ENCODE peak calls at places on chromosomes 11 and 22, in five cellular contexts. One of them, this sample, is unnamed.

GRCh38 chr11:74007691-74008372 is 1.1 kb downstream of the UCP3 start:
- DNase-seq in tibial nerve: no peak
- DNase-seq in Peyer's patch: peak; percentile 37
- DNase-seq in HCT116: no peak
- DNase-seq in foreskin keratinocyte: no peak
- DNase-seq in this sample: no peak

GRCh38 chr11:120024046-120024445 is 113.9 kb downstream of the TRIM29 start:
- DNase-seq in tibial nerve: no peak
- DNase-seq in Peyer's patch: no peak
- DNase-seq in HCT116: no peak
- DNase-seq in foreskin keratinocyte: no peak
- DNase-seq in this sample: no peak

GRCh38 chr11:125402436-125402835 is 93.6 kb downstream of the FEZ1 start:
- DNase-seq in tibial nerve: no peak
- DNase-seq in Peyer's patch: no peak
- DNase-seq in HCT116: no peak
- DNase-seq in foreskin keratinocyte: no peak
- DNase-seq in this sample: peak; percentile 26

GRCh38 chr11:13143486-13144297 is 133.9 kb upstream of the BMAL1 start:
- DNase-seq in tibial nerve: no peak
- DNase-seq in Peyer's patch: peak; percentile 52
- DNase-seq in HCT116: no peak
- DNase-seq in foreskin keratinocyte: no peak
- DNase-seq in this sample: no peak

GRCh38 chr22:35587447-35587870 is 29.7 kb downstream of the MB start:
- DNase-seq in tibial nerve: no peak
- DNase-seq in Peyer's patch: no peak
- DNase-seq in HCT116: no peak
- DNase-seq in foreskin keratinocyte: no peak
- DNase-seq in this sample: no peak

GRCh38 chr11:127640822-127641485 is 640.4 kb upstream of the KIRREL3 start:
- DNase-seq in tibial nerve: no peak
- DNase-seq in Peyer's patch: no peak
- DNase-seq in HCT116: no peak
- DNase-seq in foreskin keratinocyte: peak; percentile 4
- DNase-seq in this sample: no peak

GRCh38 chr11:8168485-8169257 is at the start of gene RIC3:
- DNase-seq in tibial nerve: no peak
- DNase-seq in Peyer's patch: peak; percentile 63
- DNase-seq in HCT116: no peak
- DNase-seq in foreskin keratinocyte: no peak
- DNase-seq in this sample: no peak

GRCh38 chr11:134001101-134001500 is 44.3 kb upstream of the IGSF9B start:
- DNase-seq in tibial nerve: no peak
- DNase-seq in Peyer's patch: no peak
- DNase-seq in HCT116: no peak
- DNase-seq in foreskin keratinocyte: no peak
- DNase-seq in this sample: no peak

GRCh38 chr11:75184051-75184450 is 33.1 kb downstream of the SLCO2B1 start:
- DNase-seq in tibial nerve: no peak
- DNase-seq in Peyer's patch: no peak
- DNase-seq in HCT116: no peak
- DNase-seq in foreskin keratinocyte: no peak
- DNase-seq in this sample: no peak

GRCh38 chr11:69721061-69721460 is 17.2 kb upstream of the FGF19 start:
- DNase-seq in tibial nerve: no peak
- DNase-seq in Peyer's patch: no peak
- DNase-seq in HCT116: no peak
- DNase-seq in foreskin keratinocyte: no peak
- DNase-seq in this sample: no peak
- H3K27me3 ChIP-seq in tibial nerve: no peaks in the 10 kb centered on the region
- H3K27me3 ChIP-seq in Peyer's patch: no peaks in the 10 kb centered on the region
- H3K27me3 ChIP-seq in HCT116: no peaks in the 10 kb centered on the region
- H3K27me3 ChIP-seq in foreskin keratinocyte: peaks cover 63% of the 10 kb centered on the region
- H3K27me3 ChIP-seq in this sample: peaks cover 92% of the 10 kb centered on the region

GRCh38 chr11:59173080-59173963 is 1.4 kb downstream of the DTX4 start:
- DNase-seq in tibial nerve: no peak
- DNase-seq in Peyer's patch: peak; percentile 57
- DNase-seq in HCT116: no peak
- DNase-seq in foreskin keratinocyte: peak; percentile 40
- DNase-seq in this sample: peak; percentile 81

GRCh38 chr11:59174664-59175033 is 2.7 kb downstream of the DTX4 start:
- DNase-seq in tibial nerve: no peak
- DNase-seq in Peyer's patch: peak; percentile 82
- DNase-seq in HCT116: no peak
- DNase-seq in foreskin keratinocyte: peak; percentile 94
- DNase-seq in this sample: no peak

GRCh38 chr11:59173964-59174663 is 2.2 kb downstream of the DTX4 start:
- DNase-seq in tibial nerve: no peak
- DNase-seq in Peyer's patch: peak; percentile 85
- DNase-seq in HCT116: no peak
- DNase-seq in foreskin keratinocyte: peak; percentile 89
- DNase-seq in this sample: no peak

GRCh38 chr11:59172345-59173079 is 580 bp downstream of the DTX4 start:
- DNase-seq in tibial nerve: no peak
- DNase-seq in Peyer's patch: peak; percentile 80
- DNase-seq in HCT116: no peak
- DNase-seq in foreskin keratinocyte: no peak
- DNase-seq in this sample: no peak

GRCh38 chr11:59171508-59172322 is at the start of gene DTX4:
- DNase-seq in tibial nerve: peak; percentile 90
- DNase-seq in Peyer's patch: peak; percentile 97
- DNase-seq in HCT116: peak; percentile 84
- DNase-seq in foreskin keratinocyte: peak; percentile 78
- DNase-seq in this sample: peak; percentile 95
- H3K27ac ChIP-seq in tibial nerve: peak within 1 kb of the TSS; percentile 91
- H3K27ac ChIP-seq in Peyer's patch: peak within 1 kb of the TSS; percentile 95
- H3K27ac ChIP-seq in HCT116: no peak within 1 kb of the TSS
- H3K27ac ChIP-seq in foreskin keratinocyte: peak within 1 kb of the TSS; percentile 84
- H3K27ac ChIP-seq in this sample: peak within 1 kb of the TSS; percentile 53

DNA sequence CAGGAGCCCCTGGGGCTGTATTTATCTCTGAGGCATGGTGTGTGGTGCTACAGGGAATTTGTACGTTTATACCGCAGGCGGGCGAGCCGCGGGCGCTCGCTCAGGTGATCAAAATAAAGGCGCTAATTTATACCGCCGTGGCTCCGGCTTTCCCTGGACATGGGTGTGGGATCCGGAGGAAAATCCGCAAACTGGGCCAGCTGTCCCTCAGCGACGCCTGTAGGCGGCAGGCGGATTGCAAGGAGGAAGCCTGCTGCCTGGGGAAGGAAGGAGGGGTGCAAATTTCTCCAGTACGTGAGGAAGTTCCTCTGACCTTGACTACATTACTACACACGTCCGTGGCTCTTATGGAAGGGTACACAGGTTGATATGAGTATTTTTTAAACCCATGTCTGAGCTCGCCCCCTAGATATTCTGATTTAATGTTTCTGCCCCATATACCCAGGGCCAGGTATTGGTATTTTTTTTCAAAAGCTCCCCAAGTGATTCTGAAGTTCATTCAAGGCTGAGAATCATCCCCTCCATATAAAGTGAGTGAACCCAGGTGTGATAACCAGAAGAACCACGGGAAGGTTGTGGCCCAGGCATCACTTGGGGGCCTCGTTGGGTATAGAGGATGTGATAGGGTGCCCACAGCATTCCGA is 2.8 kb downstream of the MYOD1 start:
- DNase-seq in tibial nerve: no peak
- DNase-seq in Peyer's patch: no peak
- DNase-seq in HCT116: peak; percentile 41
- DNase-seq in foreskin keratinocyte: no peak
- DNase-seq in this sample: no peak
- H3K27me3 ChIP-seq in tibial nerve: no peaks in the 10 kb centered on the region
- H3K27me3 ChIP-seq in Peyer's patch: no peaks in the 10 kb centered on the region
- H3K27me3 ChIP-seq in HCT116: peaks cover 11% of the 10 kb centered on the region
- H3K27me3 ChIP-seq in foreskin keratinocyte: peaks cover 100% of the 10 kb centered on the region
- H3K27me3 ChIP-seq in this sample: peaks cover 84% of the 10 kb centered on the region

GRCh38 chr11:113240790-113241189 is 73.6 kb upstream of the TTC12 start:
- DNase-seq in tibial nerve: no peak
- DNase-seq in Peyer's patch: no peak
- DNase-seq in HCT116: no peak
- DNase-seq in foreskin keratinocyte: no peak
- DNase-seq in this sample: no peak

GRCh38 chr11:113240389-113240788 is 74.0 kb upstream of the TTC12 start:
- DNase-seq in tibial nerve: no peak
- DNase-seq in Peyer's patch: no peak
- DNase-seq in HCT116: no peak
- DNase-seq in foreskin keratinocyte: no peak
- DNase-seq in this sample: no peak

GRCh38 chr11:113241190-113242051 is 73.0 kb upstream of the TTC12 start:
- DNase-seq in tibial nerve: no peak
- DNase-seq in Peyer's patch: no peak
- DNase-seq in HCT116: no peak
- DNase-seq in foreskin keratinocyte: no peak
- DNase-seq in this sample: no peak

GRCh38 chr11:113242767-113243397 is 71.5 kb upstream of the TTC12 start:
- DNase-seq in tibial nerve: no peak
- DNase-seq in Peyer's patch: no peak
- DNase-seq in HCT116: no peak
- DNase-seq in foreskin keratinocyte: no peak
- DNase-seq in this sample: no peak

GRCh38 chr11:113242060-113242459 is 72.3 kb upstream of the TTC12 start:
- DNase-seq in tibial nerve: no peak
- DNase-seq in Peyer's patch: no peak
- DNase-seq in HCT116: no peak
- DNase-seq in foreskin keratinocyte: no peak
- DNase-seq in this sample: no peak
- H3K27ac ChIP-seq in tibial nerve: peak overlapping the region; percentile 79
- H3K27ac ChIP-seq in Peyer's patch: no peak overlapping the region
- H3K27ac ChIP-seq in HCT116: no peak overlapping the region
- H3K27ac ChIP-seq in foreskin keratinocyte: no peak overlapping the region
- H3K27ac ChIP-seq in this sample: peak overlapping the region; percentile 51

DNA sequence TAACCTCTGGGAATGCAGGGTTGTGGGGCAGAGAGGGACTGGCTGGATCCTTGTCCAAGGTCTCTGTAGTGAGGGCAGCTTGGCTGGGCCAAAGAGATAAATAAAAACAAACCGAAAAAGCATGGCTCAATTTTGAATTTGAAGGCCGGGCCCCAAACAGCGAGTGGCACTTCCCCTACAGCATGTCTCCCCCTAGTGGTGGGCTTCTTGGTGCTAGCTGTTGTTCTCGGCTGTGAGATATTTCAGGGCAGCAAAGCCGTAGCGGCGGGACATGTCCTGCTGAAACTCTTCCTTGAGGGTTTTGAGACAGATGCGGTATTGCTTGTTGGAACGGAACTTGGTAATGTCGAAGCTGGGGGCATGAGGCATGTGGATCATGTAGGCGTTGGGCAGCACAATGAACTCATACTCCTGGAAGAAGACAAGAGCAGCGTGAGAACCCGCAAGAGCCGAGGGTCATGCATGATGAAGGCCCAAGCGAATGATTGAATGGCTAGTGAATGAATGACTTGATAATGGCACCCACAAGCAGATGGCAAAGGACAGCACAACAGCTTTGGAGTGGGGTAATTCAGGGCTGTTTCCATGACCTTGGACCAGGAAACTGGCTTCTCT is 216.1 kb upstream of the SYN3 start:
- DNase-seq in tibial nerve: no peak
- DNase-seq in Peyer's patch: peak; percentile 73
- DNase-seq in HCT116: no peak
- DNase-seq in foreskin keratinocyte: peak; percentile 9
- DNase-seq in this sample: no peak
- H3K27me3 ChIP-seq in tibial nerve: no peaks in the 10 kb centered on the region
- H3K27me3 ChIP-seq in Peyer's patch: no peaks in the 10 kb centered on the region
- H3K27me3 ChIP-seq in HCT116: no peaks in the 10 kb centered on the region
- H3K27me3 ChIP-seq in foreskin keratinocyte: no peaks in the 10 kb centered on the region
- H3K27me3 ChIP-seq in this sample: no peaks in the 10 kb centered on the region

GRCh38 chr22:43151251-43152000 is at the start of gene TSPO:
- DNase-seq in tibial nerve: peak; percentile 70
- DNase-seq in Peyer's patch: peak; percentile 85
- DNase-seq in HCT116: no peak
- DNase-seq in foreskin keratinocyte: peak; percentile 33
- DNase-seq in this sample: peak; percentile 88

GRCh38 chr22:43153916-43154315 is 2.6 kb downstream of the TSPO start:
- DNase-seq in tibial nerve: no peak
- DNase-seq in Peyer's patch: no peak
- DNase-seq in HCT116: no peak
- DNase-seq in foreskin keratinocyte: no peak
- DNase-seq in this sample: no peak

GRCh38 chr22:43152001-43152354 is 619 bp downstream of the TSPO start:
- DNase-seq in tibial nerve: no peak
- DNase-seq in Peyer's patch: no peak
- DNase-seq in HCT116: no peak
- DNase-seq in foreskin keratinocyte: peak; percentile 35
- DNase-seq in this sample: peak; percentile 73

GRCh38 chr22:43150731-43151206 is 590 bp upstream of the TSPO start:
- DNase-seq in tibial nerve: no peak
- DNase-seq in Peyer's patch: no peak
- DNase-seq in HCT116: no peak
- DNase-seq in foreskin keratinocyte: no peak
- DNase-seq in this sample: peak; percentile 70

DNA sequence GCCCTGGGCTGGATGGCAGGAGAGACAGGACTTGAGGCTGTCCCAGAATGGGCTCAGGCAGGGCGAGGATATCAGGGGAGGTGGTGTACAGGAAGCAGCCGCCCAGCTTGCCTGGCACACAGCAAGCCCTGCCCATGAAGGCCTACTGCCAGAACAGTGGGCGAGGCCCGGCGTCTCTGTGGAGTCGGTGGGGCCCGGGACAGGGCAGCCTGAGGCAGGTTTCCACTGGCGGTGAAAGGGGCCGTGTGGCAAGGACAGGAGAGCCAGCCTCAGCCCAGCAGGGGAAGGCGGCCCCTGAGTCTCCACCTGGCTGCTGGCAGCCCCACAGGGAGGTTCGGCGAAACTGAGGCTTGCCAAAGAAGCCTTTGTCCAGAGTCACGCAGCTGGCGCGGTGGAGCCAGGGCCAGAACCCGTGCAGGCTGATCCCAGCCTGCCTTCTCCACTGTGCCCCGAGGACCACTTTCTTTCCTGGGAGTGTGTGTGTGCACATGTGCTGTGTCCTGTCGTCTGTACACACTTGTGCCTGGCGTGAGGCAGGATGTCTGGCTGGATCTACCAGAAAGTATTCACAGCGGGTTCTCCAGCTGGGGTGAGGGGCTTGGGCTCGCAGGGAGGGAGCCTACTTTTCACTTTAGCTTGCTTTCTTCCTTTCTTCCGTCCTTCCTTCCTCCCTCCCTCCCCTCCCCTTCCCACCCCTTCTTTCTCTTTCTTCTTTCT is 1.2 kb downstream of the TSPO start:
- DNase-seq in tibial nerve: peak; percentile 53
- DNase-seq in Peyer's patch: peak; percentile 89
- DNase-seq in HCT116: no peak
- DNase-seq in foreskin keratinocyte: peak; percentile 49
- DNase-seq in this sample: peak; percentile 91
- H3K27ac ChIP-seq in tibial nerve: peak overlapping the region; percentile 78
- H3K27ac ChIP-seq in Peyer's patch: peak overlapping the region; percentile 92
- H3K27ac ChIP-seq in HCT116: peak overlapping the region; percentile 92
- H3K27ac ChIP-seq in foreskin keratinocyte: peak overlapping the region; percentile 67
- H3K27ac ChIP-seq in this sample: peak overlapping the region; percentile 94

This sample was measured in suprapubic skin.